ENCODE peak calls at places on chromosomes 13 and 19, in five cellular contexts. G is cerebellar cortex; Y is GM12892; E is activated CD4-positive, CD25-positive, alpha-beta regulatory T cell treated with anti-CD3 and anti-CD28 coated beads, Interleukin-2, amount 50 U/mL, for 16 hours; Z is kidney epithelial cell. Q is an unnamed sample.

GRCh38 chr13:113062691-113063090 is 42.9 kb upstream of the F7 start:
- DNase-seq in Y (no peak), G (no peak), Z (no peak), E (no peak), Q (no peak)

GRCh38 chr13:110914293-110915056 is 394 bp downstream of the ANKRD10 start:
- DNase-seq in Z (no peak), Y (peak; percentile 63), G (peak; percentile 58), E (peak; percentile 47), Q (peak; percentile 67)

GRCh38 chr19:8074501-8074900 is 21.9 kb downstream of the CCL25 start:
- DNase-seq in Z (no peak), Y (no peak), E (no peak), G (no peak), Q (no peak)

GRCh38 chr13:29498426-29499040 is 97.0 kb downstream of the SLC7A1 start:
- DNase-seq in Y (no peak), G (no peak), Z (no peak), E (no peak), Q (no peak)

GRCh38 chr19:33054623-33055022 is 10.1 kb downstream of the RHPN2 start:
- DNase-seq in E (no peak), Y (no peak), Z (no peak), G (no peak), Q (no peak)

GRCh38 chr19:46585539-46585938 is 15.6 kb upstream of the CALM3 start:
- DNase-seq in G (no peak), E (no peak), Y (no peak), Z (no peak), Q (no peak)

GRCh38 chr19:28878862-28879566 is 333.9 kb downstream of the UQCRFS1 start:
- DNase-seq in G (peak; percentile 78), E (peak; percentile 33), Z (no peak), Y (peak; percentile 22), Q (peak; percentile 51)

GRCh38 chr13:30804474-30804873 is 69.1 kb downstream of the ALOX5AP start:
- DNase-seq in E (no peak), G (peak; percentile 29), Z (no peak), Y (no peak), Q (no peak)

GRCh38 chr19:54162884-54163283 is 3.4 kb upstream of the LENG1 start:
- DNase-seq in Y (no peak), Z (no peak), G (no peak), E (no peak), Q (no peak)